ENCODE peak calls at places on chromosomes 3 and 15, in seven cellular contexts. X is GM12878, T is A549, P is HepG2, R is H1, C is K562, A is SK-N-SH. O is an unnamed sample.

GRCh38 chr3:141127344-141128125 is 76.4 kb downstream of the SPSB4 start:
- DNase-seq in X (no peak), T (no peak), P (no peak), R (no peak), C (no peak), A (peak; percentile 74), O (no peak)

GRCh38 chr15:69478259-69478687 is 25.7 kb downstream of the RPLP1 start:
- DNase-seq in X (no peak), T (peak; percentile 80), P (peak; percentile 35), R (peak; percentile 61), C (peak; percentile 74), A (peak; percentile 82), O (peak; percentile 44)

GRCh38 chr3:159740054-159740453 is 248.6 kb upstream of the IL12A start:
- DNase-seq in X (no peak), T (no peak), P (no peak), R (no peak), C (no peak), A (no peak), O (no peak)

GRCh38 chr3:58899953-58900298 is 149.9 kb downstream of the CFAP20DC start:
- DNase-seq in X (peak; percentile 11), T (no peak), P (no peak), R (no peak), C (peak; percentile 8), A (peak; percentile 12), O (no peak)

GRCh38 chr15:80920271-80920699 is 69.3 kb downstream of the MESD start:
- DNase-seq in X (no peak), T (no peak), P (no peak), R (no peak), C (no peak), A (no peak), O (no peak)

GRCh38 chr15:80560601-80561025 is 134.5 kb upstream of the ABHD17C start:
- DNase-seq in X (no peak), T (no peak), P (no peak), R (no peak), C (peak; percentile 21), A (peak; percentile 42), O (no peak)

GRCh38 chr15:96253137-96253747 is 77.3 kb upstream of the NR2F2 start:
- DNase-seq in X (no peak), T (no peak), P (no peak), R (no peak), C (no peak), A (no peak), O (no peak)

GRCh38 chr3:197380786-197381185 is 82.4 kb upstream of the DLG1 start:
- DNase-seq in X (no peak), T (no peak), P (no peak), R (no peak), C (no peak), A (peak; percentile 2), O (no peak)

GRCh38 chr3:49769516-49769915 is 16.8 kb downstream of the IP6K1 start:
- DNase-seq in X (no peak), T (no peak), P (no peak), R (no peak), C (no peak), A (no peak), O (peak; percentile 55)

GRCh38 chr15:84855032-84855645 is 29.3 kb upstream of the SLC28A1 start:
- DNase-seq in X (no peak), T (no peak), P (no peak), R (no peak), C (no peak), A (no peak), O (no peak)

GRCh38 chr15:34583399-34584320 is at the start of gene GOLGA8B:
- DNase-seq in X (no peak), T (peak; percentile 87), P (peak; percentile 64), R (no peak), C (peak; percentile 92), A (peak; percentile 93), O (peak; percentile 41)

GRCh38 chr3:150357140-150357539 is 51.0 kb upstream of the TSC22D2 start:
- DNase-seq in X (no peak), T (no peak), P (no peak), R (no peak), C (no peak), A (no peak), O (no peak)

GRCh38 chr15:66232267-66232625 is 21.3 kb downstream of the MEGF11 start:
- DNase-seq in X (no peak), T (no peak), P (no peak), R (no peak), C (no peak), A (no peak), O (no peak)

GRCh38 chr3:46649436-46649835 is 37.1 kb downstream of the FAM240A start:
- DNase-seq in X (no peak), T (no peak), P (no peak), R (no peak), C (no peak), A (no peak), O (no peak)

GRCh38 chr3:4426782-4427344 is 40.2 kb downstream of the SUMF1 start:
- DNase-seq in X (peak; percentile 91), T (no peak), P (peak; percentile 89), R (no peak), C (peak; percentile 40), A (peak; percentile 61), O (peak; percentile 91)

GRCh38 chr3:15329058-15330005 is 3.1 kb downstream of the SH3BP5 start:
- DNase-seq in X (no peak), T (no peak), P (no peak), R (no peak), C (no peak), A (peak; percentile 30), O (no peak)
- TF ChIP-seq RFX5 in X (no peak), T (no peak), P (no peak), R (no peak), C (no peak), A (no peak), O (no peak)

GRCh38 chr3:124325248-124325647 is 333.3 kb upstream of the ROPN1 start:
- DNase-seq in X (no peak), T (no peak), P (no peak), R (no peak), C (no peak), A (no peak), O (no peak)

GRCh38 chr3:124322309-124322880 is 330.5 kb upstream of the ROPN1 start:
- DNase-seq in X (no peak), T (no peak), P (no peak), R (no peak), C (no peak), A (no peak), O (peak; percentile 7)

GRCh38 chr3:124318650-124319049 is 326.7 kb upstream of the ROPN1 start:
- DNase-seq in X (no peak), T (no peak), P (no peak), R (no peak), C (no peak), A (no peak), O (no peak)

GRCh38 chr3:124318014-124318413 is 326.1 kb upstream of the ROPN1 start:
- DNase-seq in X (no peak), T (no peak), P (no peak), R (no peak), C (no peak), A (peak; percentile 69), O (no peak)

DNA sequence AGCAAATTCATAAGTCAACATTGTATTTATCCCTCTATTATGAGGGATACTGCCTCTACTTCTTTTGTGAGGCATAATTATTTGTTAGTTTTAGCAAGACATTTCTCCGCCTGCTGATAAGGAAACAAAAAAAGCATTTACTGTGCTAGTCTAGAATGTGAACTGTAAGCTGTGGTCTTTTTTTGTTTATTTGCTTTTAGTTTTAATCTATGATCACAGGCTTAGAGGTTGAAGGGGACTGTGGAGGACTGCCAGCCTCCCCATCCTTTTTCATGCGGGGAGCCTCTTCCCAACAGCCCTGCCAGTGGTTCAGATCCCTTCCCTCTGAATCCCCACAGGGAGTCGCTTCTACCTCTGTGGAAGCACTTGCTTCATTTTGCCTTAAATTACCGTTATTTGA is 331.0 kb upstream of the ROPN1 start:
- DNase-seq in X (no peak), T (no peak), P (no peak), R (no peak), C (no peak), A (no peak), O (peak; percentile 46)
- TF ChIP-seq RAD21 in X (no peak), T (no peak), P (no peak), R (no peak), C (no peak), A (no peak), O (no peak)

GRCh38 chr3:194431553-194431952 is 32.5 kb upstream of the GP5 start:
- DNase-seq in X (no peak), T (no peak), P (no peak), R (no peak), C (no peak), A (peak; percentile 14), O (no peak)
- TF ChIP-seq RFX5 in X (no peak), T (no peak), P (no peak), R (no peak), C (no peak), A (no peak), O (no peak)

GRCh38 chr3:109685084-109686079 is 348.0 kb upstream of the DPPA4 start:
- DNase-seq in X (no peak), T (peak; percentile 60), P (no peak), R (no peak), C (no peak), A (peak; percentile 4), O (peak; percentile 99)

GRCh38 chr3:109683746-109684145 is 346.4 kb upstream of the DPPA4 start:
- DNase-seq in X (no peak), T (no peak), P (no peak), R (no peak), C (no peak), A (no peak), O (no peak)

GRCh38 chr3:109687626-109688025 is 350.3 kb upstream of the DPPA4 start:
- DNase-seq in X (no peak), T (no peak), P (no peak), R (no peak), C (no peak), A (no peak), O (no peak)
- TF ChIP-seq RAD21 in X (no peak), T (no peak), P (no peak), R (no peak), C (no peak), A (no peak), O (no peak)

GRCh38 chr15:77633134-77633912 is 611 bp upstream of the LINGO1 start:
- DNase-seq in X (no peak), T (peak; percentile 95), P (peak; percentile 62), R (peak; percentile 87), C (peak; percentile 92), A (peak; percentile 97), O (peak; percentile 70)
- TF ChIP-seq RFX5 in X (no peak), T (no peak), P (no peak), R (no peak), C (no peak), A (no peak), O (no peak)

GRCh38 chr3:172202797-172203196 is 163.4 kb downstream of the FNDC3B start:
- DNase-seq in X (no peak), T (no peak), P (no peak), R (no peak), C (no peak), A (no peak), O (no peak)

GRCh38 chr3:172201136-172201989 is 162.0 kb downstream of the FNDC3B start:
- DNase-seq in X (no peak), T (no peak), P (no peak), R (no peak), C (peak; percentile 60), A (peak; percentile 26), O (peak; percentile 98)

GRCh38 chr3:172201990-172202318 is 162.6 kb downstream of the FNDC3B start:
- DNase-seq in X (no peak), T (no peak), P (no peak), R (no peak), C (no peak), A (no peak), O (peak; percentile 96)

GRCh38 chr3:172204716-172205115 is 165.3 kb downstream of the FNDC3B start:
- DNase-seq in X (no peak), T (no peak), P (no peak), R (no peak), C (no peak), A (no peak), O (no peak)

GRCh38 chr3:172203522-172204258 is 164.3 kb downstream of the FNDC3B start:
- DNase-seq in X (no peak), T (peak; percentile 36), P (peak; percentile 98), R (no peak), C (no peak), A (no peak), O (no peak)
- TF ChIP-seq RAD21 in X (no peak), T (peak; percentile 1), P (no peak), R (no peak), C (no peak), A (no peak), O (no peak)